ENCODE peak calls at places on chromosomes 11 and 22, in seven cellular contexts. B, Y, K, A, R, P and M are unnamed samples.

GRCh38 chr22:36239150-36239400 is 252 bp downstream of the APOL2 start:
- DNase-seq in Y (no peak), R (no peak), B (no peak), A (peak; percentile 28), P (no peak), K (no peak), M (no peak)

GRCh38 chr11:22785251-22785650 is 44.4 kb downstream of the SVIP start:
- DNase-seq in R (no peak), A (no peak), Y (no peak), K (peak; percentile 85), B (no peak), P (no peak), M (no peak)

GRCh38 chr11:8722156-8722555 is 39.6 kb downstream of the RPL27A start:
- DNase-seq in R (no peak), B (no peak), K (peak; percentile 53), P (no peak), A (no peak), Y (no peak), M (no peak)

GRCh38 chr11:116513894-116514293 is 258.9 kb downstream of the BUD13 start:
- DNase-seq in K (peak; percentile 62), P (no peak), Y (no peak), R (no peak), B (no peak), A (peak; percentile 47), M (no peak)

GRCh38 chr11:44409558-44410236 is 99.8 kb upstream of the ALX4 start:
- DNase-seq in A (no peak), R (no peak), K (no peak), B (no peak), P (peak; percentile 5), Y (no peak), M (no peak)

GRCh38 chr22:45226681-45227186 is 14.0 kb downstream of the KIAA0930 start:
- DNase-seq in Y (peak; percentile 41), P (no peak), R (no peak), B (no peak), A (no peak), K (peak; percentile 10), M (no peak)

GRCh38 chr22:35921777-35922176 is 106.8 kb downstream of the RBFOX2 start:
- DNase-seq in B (peak; percentile 55), R (peak; percentile 85), K (peak; percentile 95), A (peak; percentile 36), Y (peak; percentile 79), P (peak; percentile 86), M (no peak)

GRCh38 chr11:19660076-19660475 is 52.6 kb upstream of the NAV2 start:
- DNase-seq in A (peak; percentile 76), Y (peak; percentile 27), P (peak; percentile 92), R (no peak), B (no peak), K (peak; percentile 76), M (no peak)

GRCh38 chr11:79121351-79121750 is 319.5 kb downstream of the TENM4 start:
- DNase-seq in B (no peak), P (no peak), Y (no peak), K (no peak), A (no peak), R (no peak), M (no peak)

GRCh38 chr11:86278226-86278625 is 23.8 kb upstream of the HIKESHI start:
- DNase-seq in A (no peak), B (no peak), Y (no peak), K (no peak), P (no peak), R (no peak), M (no peak)

GRCh38 chr11:73463359-73463758 is 87.2 kb downstream of the RELT start:
- DNase-seq in R (no peak), K (peak; percentile 78), P (no peak), Y (no peak), A (no peak), B (no peak), M (no peak)

GRCh38 chr11:114228401-114229061 is 67.7 kb upstream of the NNMT start:
- DNase-seq in A (no peak), K (no peak), R (no peak), B (no peak), P (no peak), Y (no peak), M (no peak)

GRCh38 chr22:35197071-35197470 is 60.2 kb upstream of the HMGXB4 start:
- DNase-seq in K (no peak), Y (no peak), R (no peak), P (no peak), B (no peak), A (no peak), M (no peak)

GRCh38 chr11:93988455-93988854 is 32.7 kb upstream of the HEPHL1 start:
- DNase-seq in B (no peak), A (no peak), K (no peak), Y (no peak), R (no peak), P (no peak), M (no peak)

GRCh38 chr11:65593518-65594414 is 1.8 kb downstream of the KCNK7 start:
- DNase-seq in B (no peak), Y (peak; percentile 34), A (peak; percentile 70), K (peak; percentile 39), P (no peak), R (no peak), M (no peak)

GRCh38 chr11:102407901-102408300 is 44.7 kb downstream of the TMEM123 start:
- DNase-seq in A (no peak), B (no peak), K (no peak), Y (no peak), P (peak; percentile 74), R (no peak), M (no peak)

GRCh38 chr22:50683994-50684371 is 11.4 kb downstream of the SHANK3 start:
- DNase-seq in Y (no peak), A (no peak), R (no peak), B (no peak), K (no peak), P (no peak), M (no peak)

GRCh38 chr11:61598886-61599868 is 18.3 kb upstream of the SYT7 start:
- DNase-seq in B (no peak), A (no peak), K (peak; percentile 68), P (no peak), Y (no peak), R (no peak), M (no peak)

DNA sequence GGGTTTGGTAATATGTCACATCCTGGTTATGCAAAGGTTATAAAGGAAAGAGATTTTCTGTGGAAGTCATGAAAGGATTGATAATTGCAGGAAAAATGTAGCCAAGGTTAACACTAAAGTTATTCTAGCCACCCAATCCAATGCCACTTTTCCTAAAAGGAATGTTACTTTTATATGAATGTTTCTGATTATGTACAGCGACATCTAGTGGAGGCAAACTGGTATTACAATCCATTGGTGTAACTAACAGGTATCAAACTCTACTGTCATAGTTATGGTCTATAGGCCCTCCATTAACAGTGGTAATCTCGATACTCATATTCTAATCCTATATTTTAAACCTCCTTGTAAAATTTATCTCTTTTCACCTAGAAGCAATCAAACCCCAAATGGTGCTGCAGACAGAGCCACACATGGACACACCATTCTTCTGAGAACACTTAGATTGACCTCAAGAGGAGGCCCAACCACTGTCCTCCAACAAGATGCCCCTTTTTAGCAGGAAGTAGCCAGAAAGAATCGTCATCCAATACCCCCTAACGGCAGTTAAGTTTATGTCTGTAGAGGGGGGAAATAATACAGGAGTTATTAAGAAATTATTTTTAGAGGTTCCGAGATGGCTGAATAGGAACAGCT is 74.9 kb upstream of the RAG2 start:
- DNase-seq in R (no peak), B (no peak), Y (peak; percentile 30), K (peak; percentile 71), A (no peak), P (no peak), M (no peak)
- TF ChIP-seq CTCF in R (peak; percentile 78), B (peak; percentile 55), Y (peak; percentile 76), K (peak; percentile 63), A (peak; percentile 76), P (peak; percentile 98), M (no peak)

DNA sequence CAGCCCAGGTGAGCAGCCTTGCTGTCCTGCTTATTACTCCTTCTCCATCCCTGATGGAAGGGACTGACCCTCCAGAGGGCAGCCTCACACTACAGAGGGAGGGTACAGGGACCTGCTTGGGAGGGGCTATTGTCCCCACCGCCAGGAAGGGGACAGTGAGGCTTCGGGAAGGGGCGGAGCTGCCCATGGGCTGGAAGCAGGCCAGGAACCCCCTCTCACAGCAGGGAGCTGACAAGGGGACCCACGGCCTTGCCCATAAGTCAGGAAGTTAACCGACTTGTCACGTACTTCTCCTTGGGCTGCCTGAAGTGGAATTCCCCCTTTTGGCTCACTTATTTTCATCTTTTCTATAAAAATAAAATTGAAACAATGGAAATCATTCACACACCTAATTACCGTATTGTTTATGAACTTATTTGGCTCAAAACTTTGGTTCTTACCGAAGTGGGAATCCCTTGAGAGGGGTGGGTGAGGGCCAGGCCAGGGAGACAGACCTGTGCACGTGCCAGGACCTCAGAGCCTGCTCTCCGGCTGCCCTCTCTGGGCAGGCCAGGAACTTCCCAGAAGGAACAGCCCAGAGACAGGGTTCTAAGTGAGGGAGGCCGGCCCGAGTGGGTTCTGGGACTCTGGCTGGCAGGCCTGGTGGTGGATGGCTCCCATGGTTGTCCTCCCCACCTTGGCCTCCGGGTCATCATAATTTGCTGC is 5.8 kb downstream of the MGAT3 start:
- DNase-seq in Y (no peak), B (no peak), K (no peak), R (no peak), P (no peak), A (no peak), M (no peak)
- TF ChIP-seq CTCF in Y (no peak), B (peak; percentile 17), K (no peak), R (peak; percentile 21), P (no peak), A (peak; percentile 6), M (no peak)

GRCh38 chr11:97140885-97141494 is 751.2 kb downstream of the JRKL start:
- DNase-seq in P (no peak), K (peak; percentile 46), R (no peak), Y (no peak), A (peak; percentile 6), B (no peak), M (no peak)
- TF ChIP-seq CTCF in P (peak; percentile 87), K (peak; percentile 42), R (peak; percentile 35), Y (peak; percentile 30), A (peak; percentile 24), B (no peak), M (no peak)

GRCh38 chr22:49413551-49413950 is 414.1 kb downstream of the BRD1 start:
- DNase-seq in K (no peak), P (no peak), B (no peak), A (no peak), Y (no peak), R (peak; percentile 77), M (no peak)

GRCh38 chr22:49415219-49415951 is 412.3 kb downstream of the BRD1 start:
- DNase-seq in K (no peak), Y (no peak), B (no peak), R (no peak), A (no peak), P (no peak), M (no peak)

GRCh38 chr22:49411236-49411635 is 416.4 kb downstream of the BRD1 start:
- DNase-seq in B (no peak), P (no peak), A (no peak), K (no peak), R (peak; percentile 32), Y (no peak), M (no peak)

GRCh38 chr22:49408102-49408836 is 419.4 kb downstream of the BRD1 start:
- DNase-seq in Y (no peak), B (peak; percentile 13), R (no peak), K (no peak), A (no peak), P (no peak), M (no peak)

DNA sequence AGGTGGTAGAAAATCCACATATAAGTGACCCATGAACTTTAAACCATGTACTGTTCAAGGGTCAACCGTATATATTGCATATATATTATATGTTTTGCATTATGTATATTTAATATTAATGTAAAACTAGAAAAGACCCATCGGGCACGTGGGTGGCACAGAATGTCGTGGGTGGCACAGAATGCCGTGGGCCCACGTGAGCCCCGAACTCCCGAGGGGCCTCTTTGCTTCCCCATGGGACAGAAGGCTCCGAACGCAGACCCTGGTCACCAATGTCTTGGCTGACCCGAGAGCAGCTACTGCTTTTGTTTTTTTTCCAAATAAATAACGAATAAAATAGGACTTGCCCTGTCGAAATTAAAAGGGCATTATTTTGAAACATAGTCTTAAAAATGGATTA is 415.4 kb downstream of the BRD1 start:
- DNase-seq in P (no peak), B (no peak), K (no peak), A (no peak), R (peak; percentile 42), Y (no peak), M (no peak)
- TF ChIP-seq CTCF in P (no peak), B (no peak), K (no peak), A (no peak), R (no peak), Y (no peak), M (no peak)